ENCODE peak calls at places on chromosomes 6 and 20, in five cellular contexts. J is esophagus squamous epithelium, M is uterus, V is astrocyte, B is WERI-Rb-1. R is an unnamed sample.

GRCh38 chr6:121826156-121826810 is 390.8 kb downstream of the GJA1 start:
- DNase-seq in J (no peak), M (no peak), V (peak), B (no peak), R (no peak)

GRCh38 chr6:118408863-118409262 is 139.2 kb upstream of the PLN start:
- DNase-seq in J (no peak), M (no peak), V (no peak), B (no peak), R (no peak)

GRCh38 chr6:79762370-79762769 is 131.2 kb downstream of the SH3BGRL2 start:
- DNase-seq in J (no peak), M (no peak), V (no peak), B (peak), R (no peak)

GRCh38 chr20:32507998-32508774 is 76.9 kb downstream of the NOL4L start:
- DNase-seq in J (no peak), M (no peak), V (no peak), B (no peak), R (no peak)

GRCh38 chr6:79586548-79586947 is 44.6 kb upstream of the SH3BGRL2 start:
- DNase-seq in J (no peak), M (no peak), V (no peak), B (peak), R (no peak)

GRCh38 chr6:42406296-42407280 is 45.1 kb downstream of the TRERF1 start:
- DNase-seq in J (no peak), M (no peak), V (peak), B (no peak), R (no peak)

GRCh38 chr6:41974281-41974825 is 32.7 kb upstream of the CCND3 start:
- DNase-seq in J (no peak), M (no peak), V (no peak), B (no peak), R (no peak)

GRCh38 chr6:154056536-154056935 is 17.5 kb downstream of the OPRM1 start:
- DNase-seq in J (no peak), M (no peak), V (no peak), B (no peak), R (no peak)

GRCh38 chr6:88246654-88247053 is 80.5 kb upstream of the CNR1 start:
- DNase-seq in J (no peak), M (no peak), V (no peak), B (peak), R (no peak)

GRCh38 chr6:74798302-74798701 is 407.6 kb downstream of the COL12A1 start:
- DNase-seq in J (no peak), M (no peak), V (no peak), B (no peak), R (no peak)

GRCh38 chr6:15935661-15936060 is 193.2 kb upstream of the MYLIP start:
- DNase-seq in J (no peak), M (no peak), V (no peak), B (no peak), R (no peak)

GRCh38 chr6:161137839-161138544 is 135.9 kb downstream of the AGPAT4 start:
- DNase-seq in J (no peak), M (no peak), V (peak), B (no peak), R (no peak)

GRCh38 chr20:20286061-20286460 is 81.8 kb upstream of the INSM1 start:
- DNase-seq in J (no peak), M (no peak), V (no peak), B (no peak), R (no peak)

GRCh38 chr6:140485740-140486467 is 1111.5 kb upstream of the CITED2 start:
- DNase-seq in J (no peak), M (peak), V (peak), B (no peak), R (no peak)

GRCh38 chr20:49668181-49668877 is 45.3 kb downstream of the B4GALT5 start:
- DNase-seq in J (no peak), M (no peak), V (no peak), B (no peak), R (no peak)

GRCh38 chr6:136657629-136658028 is 107.4 kb upstream of the MAP7 start:
- DNase-seq in J (no peak), M (no peak), V (peak), B (peak), R (no peak)

GRCh38 chr6:145865175-145865574 is 50.6 kb upstream of the FBXO30 start:
- DNase-seq in J (no peak), M (no peak), V (no peak), B (no peak), R (no peak)

GRCh38 chr20:49569403-49570115 is 1.6 kb upstream of the PTGIS start:
- DNase-seq in J (no peak), M (peak), V (peak), B (no peak), R (no peak)

GRCh38 chr20:258963-259362 is 1.4 kb downstream of the DEFB132 start:
- DNase-seq in J (no peak), M (no peak), V (no peak), B (peak), R (no peak)

DNA sequence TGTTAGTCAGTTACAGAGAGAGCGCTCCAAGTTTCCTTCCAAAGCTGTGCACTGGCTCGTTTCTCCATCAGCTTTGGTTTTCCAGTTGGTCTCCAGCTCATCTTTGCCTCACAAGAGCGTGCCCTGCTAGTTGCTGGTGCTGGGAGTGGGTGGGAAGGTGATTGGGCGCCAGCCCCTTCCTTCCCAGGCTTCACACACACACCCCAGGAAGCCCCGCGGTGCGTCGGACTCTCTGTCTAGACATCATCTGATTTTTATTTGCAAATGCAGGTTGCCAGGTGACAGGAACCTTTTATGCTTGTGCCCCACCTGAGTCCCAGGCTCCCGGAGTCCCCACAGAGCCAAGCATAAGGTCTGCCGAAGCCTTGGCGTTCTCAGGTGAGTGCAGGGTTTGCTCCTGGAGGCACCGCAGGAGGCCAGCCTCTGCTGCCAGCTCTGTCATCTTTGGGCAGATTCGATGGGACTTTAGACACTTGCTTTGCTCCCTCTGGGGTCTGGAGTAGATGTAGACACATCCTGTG is 7.1 kb downstream of the IRF4 start:
- DNase-seq in J (no peak), M (no peak), V (no peak), B (no peak), R (no peak)
- H3K27ac ChIP-seq in J (no peak), M (no peak), V (no peak), B (no peak), R (no peak)

DNA sequence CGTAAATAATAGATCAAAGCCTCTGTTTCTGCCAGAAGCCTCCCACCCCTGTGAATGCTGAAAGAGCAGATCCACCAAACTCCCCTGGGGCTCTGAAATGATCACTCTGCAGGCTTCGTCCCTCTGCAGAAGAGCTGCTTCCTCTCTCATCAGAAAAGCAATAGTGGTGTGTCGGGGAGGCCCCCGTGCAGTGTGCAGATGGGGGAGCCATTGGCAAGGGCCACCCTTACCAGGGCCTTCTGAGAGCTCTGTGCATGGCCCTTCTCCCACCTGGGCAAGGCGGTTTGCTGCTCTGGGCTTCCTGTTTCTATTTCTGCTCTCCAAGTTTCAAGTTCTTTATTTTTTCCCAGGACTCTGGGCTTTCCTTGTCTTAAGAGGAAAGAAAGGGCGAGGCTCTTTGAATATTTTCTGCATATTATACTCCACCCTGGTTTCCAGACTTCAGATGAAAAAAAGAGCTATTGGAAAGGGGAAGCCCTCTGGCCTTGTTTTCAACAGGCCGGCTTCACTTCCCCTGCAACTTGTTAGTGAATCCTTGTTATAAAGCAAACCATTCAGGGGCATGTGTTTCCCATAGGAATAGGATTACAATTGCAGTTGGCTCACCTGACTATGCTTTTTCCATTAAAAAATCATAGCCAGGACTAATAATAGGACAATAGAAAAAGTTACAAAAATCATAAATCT is 155.2 kb downstream of the TTLL2 start:
- DNase-seq in J (no peak), M (no peak), V (no peak), B (no peak), R (no peak)
- H3K27ac ChIP-seq in J (no peak), M (no peak), V (no peak), B (no peak), R (no peak)

DNA sequence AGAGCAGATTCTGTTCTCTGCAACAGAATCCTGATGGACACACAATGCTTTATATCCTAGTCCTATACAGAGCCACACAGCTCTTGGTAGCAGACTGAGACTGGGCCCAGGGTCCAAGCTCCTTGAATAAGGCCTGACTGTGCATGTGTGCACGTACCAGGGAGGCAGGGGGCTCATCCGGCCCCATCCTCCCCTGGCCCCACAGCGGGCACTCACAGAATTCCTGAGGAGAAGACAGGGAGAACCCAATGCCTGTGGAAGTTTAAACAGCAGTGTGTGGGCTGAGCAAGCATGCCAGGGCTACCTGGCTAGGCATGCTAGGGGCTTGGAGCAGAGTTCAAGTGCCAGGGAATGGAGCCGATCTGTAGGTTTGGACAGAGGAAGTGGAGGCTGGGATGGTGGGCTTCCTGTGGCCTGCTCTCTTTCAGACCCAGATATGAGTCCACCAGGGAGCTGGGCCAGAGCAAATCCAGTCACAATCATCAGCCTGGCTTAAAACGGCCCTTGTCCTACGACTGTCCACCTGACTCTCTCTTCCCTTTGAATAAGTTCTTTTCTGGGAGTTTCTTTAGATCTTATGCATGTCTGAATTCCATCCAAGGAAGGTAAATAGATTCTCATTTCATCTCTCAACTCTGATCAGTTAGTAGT is 74.0 kb downstream of the MRPL14 start:
- DNase-seq in J (no peak), M (no peak), V (no peak), B (no peak), R (no peak)
- H3K27ac ChIP-seq in J (peak), M (peak), V (peak), B (no peak), R (no peak)

GRCh38 chr6:33423777-33424176 is 3.9 kb downstream of the SYNGAP1 start:
- DNase-seq in J (no peak), M (no peak), V (no peak), B (no peak), R (no peak)

GRCh38 chr6:33424855-33425667 is 5.2 kb downstream of the SYNGAP1 start:
- DNase-seq in J (no peak), M (peak), V (no peak), B (peak), R (no peak)

GRCh38 chr6:33426590-33427563 is 7.0 kb downstream of the SYNGAP1 start:
- DNase-seq in J (no peak), M (no peak), V (no peak), B (no peak), R (no peak)

GRCh38 chr6:33427585-33428218 is 7.8 kb downstream of the SYNGAP1 start:
- DNase-seq in J (no peak), M (peak), V (no peak), B (peak), R (no peak)

DNA sequence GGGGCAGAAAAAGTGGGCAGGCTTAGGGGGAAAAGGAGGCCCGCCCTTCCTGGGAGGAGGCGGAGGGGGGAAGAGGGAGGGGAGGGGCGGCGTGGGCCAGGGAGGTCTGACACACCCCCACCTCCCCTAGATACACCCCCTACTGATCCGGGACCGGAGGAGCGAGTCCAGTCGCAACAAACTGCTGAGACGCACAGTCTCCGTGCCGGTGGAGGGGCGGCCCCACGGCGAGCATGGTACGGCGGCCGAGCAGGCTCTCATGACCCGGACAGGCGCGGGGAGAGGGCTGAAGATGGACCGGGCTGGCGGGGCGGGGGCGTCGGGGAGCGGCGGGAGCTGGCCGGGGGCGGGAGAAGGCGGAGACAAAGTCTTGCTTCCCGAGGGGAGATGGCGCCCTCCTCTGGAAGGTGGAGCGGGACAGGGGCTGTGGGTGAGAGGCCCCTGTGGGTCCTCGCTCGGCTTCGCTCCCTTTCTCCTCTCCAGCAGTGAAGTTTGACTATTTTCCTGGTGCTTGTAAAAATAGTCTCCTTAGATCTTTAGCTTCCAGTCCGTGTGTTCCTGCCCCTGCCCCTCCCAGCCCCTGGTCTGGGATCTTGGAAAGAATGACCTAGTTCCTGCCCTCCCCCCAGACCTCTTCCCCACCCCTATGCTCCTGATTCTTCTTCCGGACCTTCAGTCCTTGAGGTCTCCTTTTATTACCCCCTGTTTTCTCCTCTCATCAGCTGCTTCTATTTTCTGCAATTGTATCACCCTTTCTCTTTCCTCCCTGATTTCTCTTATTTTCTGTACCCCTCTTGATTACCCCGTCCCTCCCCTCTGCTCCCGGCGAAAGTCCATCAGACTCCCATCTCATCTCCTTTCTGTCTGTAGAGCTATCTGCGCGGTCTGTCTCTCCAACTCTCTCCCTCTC is 6.1 kb downstream of the SYNGAP1 start:
- DNase-seq in J (no peak), M (peak), V (peak), B (peak), R (peak)
- H3K27ac ChIP-seq in J (peak), M (peak), V (peak), B (peak), R (peak)

GRCh38 chr6:722077-722524 is 29.2 kb upstream of the EXOC2 start:
- DNase-seq in J (no peak), M (peak), V (peak), B (peak), R (peak)
- H3K27ac ChIP-seq in J (no peak), M (no peak), V (no peak), B (no peak), R (no peak)

GRCh38 chr20:47336013-47336754 is 20.3 kb downstream of the ZMYND8 start:
- DNase-seq in J (no peak), M (peak), V (peak), B (no peak), R (peak)
- H3K27ac ChIP-seq in J (peak), M (peak), V (peak), B (no peak), R (peak)

GRCh38 chr6:3904518-3904917 is 55.3 kb downstream of the FAM50B start:
- DNase-seq in J (no peak), M (no peak), V (no peak), B (no peak), R (peak)
- H3K27ac ChIP-seq in J (no peak), M (no peak), V (no peak), B (no peak), R (no peak)

DNA sequence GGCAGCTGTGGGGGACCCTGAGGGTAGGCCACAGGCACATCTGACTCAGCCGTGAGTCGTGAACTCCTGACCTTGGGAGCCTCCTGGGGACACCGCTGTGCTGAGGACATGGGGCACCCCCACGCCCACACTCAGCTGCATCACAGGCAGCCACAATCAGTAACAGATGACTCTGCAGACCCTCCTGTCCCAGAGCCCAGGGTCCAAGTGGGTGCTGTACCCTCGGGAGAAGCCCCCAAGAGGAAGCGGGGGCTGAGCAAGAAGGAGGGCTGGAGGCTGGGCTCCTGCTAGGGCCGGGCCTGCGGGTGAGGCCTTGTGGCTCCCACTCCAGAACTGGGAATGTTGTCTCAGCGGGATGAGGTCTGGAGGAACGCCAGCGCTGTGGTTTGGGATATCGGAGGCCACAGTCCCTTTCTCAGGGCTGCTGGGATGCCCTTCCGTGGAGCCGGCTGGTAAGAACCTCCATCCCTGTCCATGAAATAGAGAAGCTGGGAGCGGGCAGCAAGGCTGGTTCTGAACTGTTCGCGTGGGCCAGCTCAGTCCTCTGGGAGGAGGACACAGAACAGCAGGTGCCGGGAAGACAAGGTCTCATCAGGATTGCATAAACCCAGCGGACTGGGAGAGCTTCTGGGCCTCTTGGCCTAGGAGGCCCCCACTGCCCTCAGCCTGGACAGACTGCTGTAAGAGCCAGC is 3.1 kb upstream of the LAMA5 start:
- DNase-seq in J (no peak), M (no peak), V (peak), B (no peak), R (no peak)
- H3K27ac ChIP-seq in J (peak), M (peak), V (no peak), B (peak), R (no peak)